ENCODE peak calls at places on chromosomes 5 and 9, in ten cellular contexts. L is stimulated activated CD4-positive, alpha-beta T cell treated with anti-CD3 and anti-CD28 coated beads, Interleukin-15, amount 100 ng/mL, for 24 hours; I is HFFc6; D is endothelial cell; P is fibroblast of the conjunctiva; G is GM04503; M is KBM-7; Q is NCI-H1436; T is fibroblast of lung; J is G401. Y is an unnamed sample.
A peak's percentile ranks its signal among the peaks of the same experiment; 100 is the strongest.

GRCh38 chr9:134434896-134435506 is 108.7 kb downstream of the RXRA start:
- DNase-seq in D (no peak), L (no peak), P (peak; percentile 97), J (peak; percentile 97), T (peak; percentile 99), M (no peak), I (peak; percentile 94), G (peak; percentile 73), Q (no peak), Y (peak; percentile 94)

GRCh38 chr9:90881648-90882047 is 80.0 kb downstream of the SYK start:
- DNase-seq in L (no peak), G (no peak), Q (no peak), J (no peak), I (no peak), D (no peak), M (no peak), T (no peak), P (no peak), Y (no peak)

GRCh38 chr5:143201589-143201988 is 201.9 kb downstream of the NR3C1 start:
- DNase-seq in I (no peak), M (no peak), P (peak; percentile 44), Q (no peak), G (no peak), T (peak; percentile 91), D (no peak), J (no peak), L (no peak), Y (no peak)

GRCh38 chr5:149418910-149419531 is 39.9 kb upstream of the IL17B start:
- DNase-seq in T (no peak), M (no peak), D (no peak), I (no peak), J (no peak), P (no peak), L (no peak), G (no peak), Q (no peak), Y (no peak)

GRCh38 chr5:39106332-39106731 is 32.1 kb upstream of the RICTOR start:
- DNase-seq in G (no peak), T (peak; percentile 43), D (no peak), M (no peak), Q (no peak), J (no peak), L (no peak), I (no peak), P (no peak), Y (no peak)

GRCh38 chr5:64341340-64341739 is 164.5 kb upstream of the RGS7BP start:
- DNase-seq in P (no peak), M (no peak), G (no peak), Q (no peak), L (no peak), J (no peak), D (no peak), T (no peak), I (no peak), Y (no peak)

GRCh38 chr9:21070171-21070571 is 7.6 kb downstream of the IFNB1 start:
- DNase-seq in P (peak; percentile 90), I (peak; percentile 96), L (no peak), M (peak; percentile 72), D (peak; percentile 47), J (peak; percentile 67), Q (no peak), T (peak; percentile 96), G (peak; percentile 87), Y (no peak)

GRCh38 chr9:137053944-137054931 is at the start of gene ENTPD2:
- DNase-seq in L (peak; percentile 65), T (no peak), I (no peak), P (no peak), M (no peak), Q (peak; percentile 55), D (no peak), J (peak; percentile 33), G (no peak), Y (no peak)

GRCh38 chr5:98349251-98349989 is 424.0 kb upstream of the RGMB start:
- DNase-seq in J (no peak), M (peak; percentile 38), I (peak; percentile 90), D (no peak), T (peak; percentile 52), Q (no peak), G (peak; percentile 78), P (no peak), L (no peak), Y (no peak)

GRCh38 chr5:173535166-173535975 is 81.1 kb downstream of the BOD1 start:
- DNase-seq in G (no peak), L (no peak), T (no peak), D (no peak), P (no peak), J (no peak), M (no peak), I (no peak), Q (no peak), Y (no peak)

GRCh38 chr5:1728846-1729245 is 70.8 kb downstream of the MRPL36 start:
- DNase-seq in D (peak; percentile 0), T (no peak), M (no peak), L (no peak), J (no peak), P (no peak), G (no peak), Q (no peak), I (no peak), Y (no peak)

GRCh38 chr9:35774907-35775635 is 16.3 kb upstream of the NPR2 start:
- DNase-seq in D (peak; percentile 18), G (no peak), J (peak; percentile 81), M (peak; percentile 81), I (no peak), Q (no peak), T (no peak), L (no peak), P (no peak), Y (no peak)

GRCh38 chr5:135551593-135552447 is 16.1 kb upstream of the NEUROG1 start:
- DNase-seq in J (peak; percentile 78), Q (peak; percentile 64), T (peak; percentile 79), G (no peak), I (peak; percentile 61), L (peak; percentile 75), P (peak; percentile 60), M (peak; percentile 85), D (peak; percentile 77), Y (peak; percentile 63)

GRCh38 chr5:159921721-159922120 is 5.4 kb downstream of the ADRA1B start:
- DNase-seq in J (no peak), G (no peak), I (no peak), M (no peak), L (no peak), T (no peak), D (no peak), Q (no peak), P (no peak), Y (no peak)

GRCh38 chr9:118503236-118503635 is 799.0 kb downstream of the TLR4 start:
- DNase-seq in D (no peak), L (no peak), G (no peak), T (no peak), J (no peak), Q (no peak), P (no peak), M (no peak), I (no peak), Y (no peak)

GRCh38 chr9:24602687-24603352 is 57.1 kb upstream of the IZUMO3 start:
- DNase-seq in Q (no peak), I (no peak), L (no peak), J (no peak), G (no peak), M (no peak), P (peak; percentile 0), T (no peak), D (no peak), Y (no peak)

GRCh38 chr9:134757206-134757975 is 115.8 kb downstream of the COL5A1 start:
- DNase-seq in I (no peak), Q (no peak), T (no peak), D (no peak), J (no peak), G (no peak), L (no peak), P (no peak), M (no peak), Y (no peak)

GRCh38 chr9:36064448-36065037 is 27.8 kb downstream of the RECK start:
- DNase-seq in Q (no peak), I (peak; percentile 9), M (no peak), J (no peak), D (no peak), L (no peak), G (no peak), T (peak; percentile 26), P (no peak), Y (no peak)

GRCh38 chr5:42995152-42995751 is 44.9 kb downstream of the ANXA2R start:
- DNase-seq in P (no peak), M (no peak), L (no peak), I (no peak), Q (no peak), J (no peak), G (no peak), D (no peak), T (peak; percentile 71), Y (no peak)

GRCh38 chr9:110006657-110007056 is 201.3 kb downstream of the C9orf152 start:
- DNase-seq in D (no peak), J (no peak), L (no peak), P (no peak), Q (no peak), T (no peak), I (no peak), G (no peak), M (no peak), Y (no peak)

GRCh38 chr5:170149206-170149515 is 43.5 kb downstream of the FOXI1 start:
- DNase-seq in T (no peak), L (no peak), D (no peak), M (no peak), J (no peak), Q (no peak), I (no peak), G (no peak), P (no peak), Y (no peak)

Y was measured in dorsolateral prefrontal cortex.